ENCODE peak calls at places on chromosomes 4 and X, in seven cellular contexts. B is pancreas, Y is hepatocyte, R is PC-3, I is lower lobe of right lung, T is GM12878, P is RWPE1. N is an unnamed sample.

GRCh38 chrX:14964500-14964899 is 91.3 kb downstream of the MOSPD2 start:
- DNase-seq in B (no peak), Y (no peak), R (peak), I (no peak), T (no peak), P (no peak), N (no peak)

GRCh38 chr4:169359961-169360360 is 89.2 kb upstream of the SH3RF1 start:
- DNase-seq in B (no peak), Y (no peak), R (no peak), I (no peak), T (no peak), P (no peak), N (no peak)

GRCh38 chrX:103488332-103488731 is 31.0 kb downstream of the RAB40A start:
- DNase-seq in B (no peak), Y (no peak), R (peak), I (no peak), T (no peak), P (peak), N (no peak)

GRCh38 chr4:73450398-73451004 is 14.5 kb downstream of the AFP start:
- DNase-seq in B (peak), Y (peak), R (peak), I (no peak), T (no peak), P (peak), N (no peak)

GRCh38 chr4:36638273-36638811 is 356.9 kb downstream of the DTHD1 start:
- DNase-seq in B (no peak), Y (no peak), R (no peak), I (no peak), T (no peak), P (no peak), N (no peak)

GRCh38 chrX:154090731-154091130 is 6.8 kb downstream of the MECP2 start:
- DNase-seq in B (no peak), Y (no peak), R (peak), I (no peak), T (no peak), P (no peak), N (no peak)

GRCh38 chr4:165328101-165328425 is 594 bp downstream of the MSMO1 start:
- DNase-seq in B (no peak), Y (no peak), R (no peak), I (no peak), T (no peak), P (no peak), N (no peak)

GRCh38 chr4:3013839-3014350 is 50.5 kb downstream of the GRK4 start:
- DNase-seq in B (peak), Y (peak), R (no peak), I (no peak), T (peak), P (no peak), N (no peak)

GRCh38 chrX:48736303-48736702 is 25.2 kb upstream of the GLOD5 start:
- DNase-seq in B (no peak), Y (no peak), R (no peak), I (no peak), T (no peak), P (no peak), N (no peak)

GRCh38 chrX:140440891-140441290 is 64.0 kb downstream of the SOX3 start:
- DNase-seq in B (no peak), Y (peak), R (no peak), I (no peak), T (no peak), P (no peak), N (no peak)

GRCh38 chrX:55919367-55920221 is 202.0 kb downstream of the RRAGB start:
- DNase-seq in B (no peak), Y (no peak), R (peak), I (no peak), T (peak), P (no peak), N (no peak)

DNA sequence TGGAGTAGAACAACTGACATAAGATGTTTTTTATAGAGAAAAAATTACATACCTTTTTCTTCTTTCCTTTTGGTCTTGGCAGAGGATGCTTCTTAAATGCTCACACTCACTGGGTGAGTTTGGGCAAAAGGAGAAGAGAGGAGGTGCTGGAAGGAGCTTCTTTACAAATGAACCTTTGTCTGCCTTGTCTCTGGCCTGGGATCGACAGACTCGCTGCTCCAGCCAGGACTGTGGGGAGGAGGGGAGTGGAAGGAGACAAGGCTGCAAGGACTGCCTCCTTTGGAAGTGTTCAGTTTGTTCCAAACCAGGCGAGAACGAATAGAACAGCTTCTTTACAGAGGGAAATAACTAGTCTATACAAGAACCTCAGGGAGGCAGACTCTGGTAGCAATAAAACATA is at the start of gene SCRG1:
- DNase-seq in B (no peak), Y (no peak), R (no peak), I (no peak), T (no peak), P (no peak), N (no peak)
- H3K27ac ChIP-seq in B (no peak), Y (no peak), R (no peak), I (no peak), T (no peak), P (no peak), N (peak)

GRCh38 chr4:113945906-113946305 is 33.5 kb downstream of the ARSJ start:
- DNase-seq in B (no peak), Y (no peak), R (peak), I (no peak), T (no peak), P (no peak), N (no peak)

GRCh38 chr4:113950207-113950606 is 29.2 kb downstream of the ARSJ start:
- DNase-seq in B (no peak), Y (no peak), R (no peak), I (no peak), T (no peak), P (no peak), N (no peak)

GRCh38 chr4:113951263-113951662 is 28.2 kb downstream of the ARSJ start:
- DNase-seq in B (no peak), Y (peak), R (no peak), I (no peak), T (no peak), P (no peak), N (peak)

GRCh38 chr4:113943863-113944262 is 35.6 kb downstream of the ARSJ start:
- DNase-seq in B (no peak), Y (no peak), R (peak), I (no peak), T (no peak), P (no peak), N (no peak)

GRCh38 chr4:113947484-113947883 is 32.0 kb downstream of the ARSJ start:
- DNase-seq in B (no peak), Y (no peak), R (no peak), I (no peak), T (no peak), P (no peak), N (no peak)
- H3K27ac ChIP-seq in B (no peak), Y (no peak), R (no peak), I (no peak), T (no peak), P (no peak), N (no peak)

GRCh38 chr4:25916870-25917269 is 2.9 kb downstream of the SMIM20 start:
- DNase-seq in B (no peak), Y (no peak), R (no peak), I (no peak), T (no peak), P (no peak), N (no peak)
- H3K27ac ChIP-seq in B (no peak), Y (no peak), R (no peak), I (no peak), T (no peak), P (no peak), N (no peak)

GRCh38 chr4:99636422-99636821 is 21.2 kb downstream of the C4orf54 start:
- DNase-seq in B (no peak), Y (no peak), R (no peak), I (no peak), T (no peak), P (no peak), N (no peak)

GRCh38 chr4:99634742-99635360 is 22.8 kb downstream of the C4orf54 start:
- DNase-seq in B (no peak), Y (no peak), R (no peak), I (no peak), T (no peak), P (no peak), N (no peak)

GRCh38 chr4:99633772-99634171 is 23.9 kb downstream of the C4orf54 start:
- DNase-seq in B (no peak), Y (no peak), R (no peak), I (no peak), T (no peak), P (peak), N (no peak)

GRCh38 chr4:99635601-99636000 is 22.0 kb downstream of the C4orf54 start:
- DNase-seq in B (no peak), Y (no peak), R (peak), I (no peak), T (no peak), P (no peak), N (no peak)

DNA sequence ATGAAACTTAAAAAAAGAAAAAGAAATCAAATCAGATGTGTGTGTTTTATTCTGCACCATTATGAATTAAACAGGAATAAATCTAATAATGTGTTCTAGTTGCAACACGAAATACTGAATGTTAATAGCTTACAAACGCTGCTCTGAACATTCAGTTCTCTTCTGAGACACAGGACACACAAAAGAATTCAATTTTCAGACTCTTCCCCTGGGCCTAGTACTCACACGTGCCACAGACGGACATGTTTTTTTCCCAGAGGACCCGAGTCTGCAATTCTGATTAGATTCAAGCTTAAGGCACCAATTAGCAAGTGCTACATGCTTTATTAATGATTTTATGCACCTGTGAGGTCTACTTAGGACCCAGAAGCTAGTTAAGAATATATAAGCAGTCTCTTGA is 20.5 kb downstream of the C4orf54 start:
- DNase-seq in B (no peak), Y (no peak), R (no peak), I (no peak), T (no peak), P (no peak), N (no peak)
- H3K27ac ChIP-seq in B (no peak), Y (no peak), R (no peak), I (no peak), T (no peak), P (no peak), N (no peak)

GRCh38 chrX:39819921-39820849 is 277.6 kb downstream of the BCOR start:
- DNase-seq in B (no peak), Y (peak), R (no peak), I (no peak), T (no peak), P (no peak), N (no peak)
- H3K27ac ChIP-seq in B (no peak), Y (peak), R (no peak), I (no peak), T (no peak), P (no peak), N (no peak)